ENCODE peak calls at places on chromosomes 16 and 17, in five cellular contexts. W is activated CD4-positive, alpha-beta T cell treated with anti-CD3 and anti-CD28 coated beads, Interleukin-2, amount 50 U/mL, for 1 hour; M is stimulated activated CD4-positive, alpha-beta T cell treated with anti-CD3 and anti-CD28 coated beads, Interleukin-1b, Interleukin-23, amount 100 ng/mL, for 1 hour; E is CD8-positive, alpha-beta T cell; F is psoas muscle. R is an unnamed sample.

GRCh38 chr16:305916-306315 is 23.0 kb downstream of the PDIA2 start:
- DNase-seq in W (no peak), F (no peak), E (no peak), M (no peak), R (no peak)

GRCh38 chr17:7021993-7022778 is 664 bp upstream of the BCL6B start:
- DNase-seq in M (peak), E (peak), F (peak), W (peak), R (peak)

GRCh38 chr17:62109924-62110323 is 44.8 kb upstream of the MED13 start:
- DNase-seq in F (no peak), W (no peak), E (no peak), M (no peak), R (no peak)

GRCh38 chr17:47978324-47978723 is 7.4 kb downstream of the CDK5RAP3 start:
- DNase-seq in E (peak), W (peak), F (peak), M (no peak), R (peak)

GRCh38 chr16:86827521-86827920 is 249.2 kb downstream of the FOXL1 start:
- DNase-seq in E (no peak), F (no peak), M (no peak), W (no peak), R (no peak)

GRCh38 chr16:12868169-12868568 is 33.2 kb upstream of the SHISA9 start:
- DNase-seq in W (no peak), M (no peak), E (no peak), F (no peak), R (no peak)

GRCh38 chr16:49020436-49020835 is 261.2 kb downstream of the CBLN1 start:
- DNase-seq in F (no peak), E (no peak), M (no peak), W (no peak), R (no peak)

GRCh38 chr17:65553009-65553645 is 8.3 kb downstream of the AXIN2 start:
- DNase-seq in M (no peak), F (no peak), W (no peak), E (no peak), R (no peak)

GRCh38 chr17:3575506-3575905 is 17.9 kb upstream of the TRPV3 start:
- DNase-seq in M (no peak), W (no peak), F (no peak), E (no peak), R (no peak)

GRCh38 chr17:37796081-37796480 is 51.2 kb upstream of the HNF1B start:
- DNase-seq in M (no peak), F (no peak), W (no peak), E (no peak), R (no peak)

GRCh38 chr17:14098246-14098645 is 28.9 kb downstream of the COX10 start:
- DNase-seq in F (no peak), W (no peak), M (no peak), E (no peak), R (no peak)

GRCh38 chr17:52524238-52524637 is 365.7 kb upstream of the CA10 start:
- DNase-seq in M (no peak), E (no peak), F (no peak), W (no peak), R (no peak)

GRCh38 chr16:84836234-84836647 is 16.5 kb downstream of the CRISPLD2 start:
- DNase-seq in M (no peak), E (no peak), W (no peak), F (peak), R (peak)

GRCh38 chr17:41895617-41896016 is 23.1 kb downstream of the ACLY start:
- DNase-seq in F (peak), W (no peak), E (no peak), M (no peak), R (no peak)

GRCh38 chr16:72191551-72191950 is 19.6 kb upstream of the PMFBP1 start:
- DNase-seq in E (no peak), F (no peak), M (no peak), W (no peak), R (no peak)

GRCh38 chr16:14399397-14400284 is 230.4 kb downstream of the PARN start:
- DNase-seq in W (no peak), F (peak), E (no peak), M (no peak), R (peak)

GRCh38 chr17:16282522-16282921 is 65.5 kb downstream of the PIGL start:
- DNase-seq in W (no peak), E (no peak), F (no peak), M (no peak), R (no peak)

GRCh38 chr17:78890111-78890897 is 12.7 kb downstream of the CEP295NL start:
- DNase-seq in E (peak), F (peak), M (no peak), W (peak), R (peak)

GRCh38 chr16:31344712-31345111 is 10.3 kb upstream of the ITGAX start:
- DNase-seq in F (no peak), E (no peak), M (no peak), W (no peak), R (no peak)

GRCh38 chr17:63932008-63932561 is at the start of gene CD79B:
- DNase-seq in M (no peak), F (no peak), E (no peak), W (peak), R (no peak)

GRCh38 chr16:50864386-50864785 is 122.5 kb downstream of the CYLD start:
- DNase-seq in M (no peak), W (no peak), F (no peak), E (no peak), R (no peak)

GRCh38 chr17:5381542-5381941 is 37.9 kb downstream of the NUP88 start:
- DNase-seq in E (no peak), F (no peak), M (no peak), W (no peak), R (no peak)

GRCh38 chr17:73191443-73192218 is 1.2 kb upstream of the COG1 start:
- DNase-seq in M (peak), E (peak), W (peak), F (peak), R (peak)

GRCh38 chr16:4323845-4324478 is 8.1 kb downstream of the GLIS2 start:
- DNase-seq in F (peak), W (no peak), E (no peak), M (no peak), R (peak)

GRCh38 chr17:81806461-81807209 is 2.7 kb downstream of the GCGR start:
- DNase-seq in F (no peak), E (no peak), W (no peak), M (no peak), R (no peak)

GRCh38 chr16:85425061-85425662 is 188.0 kb upstream of the GSE1 start:
- DNase-seq in F (no peak), E (no peak), M (no peak), W (no peak), R (no peak)

GRCh38 chr16:25026621-25027020 is 11.5 kb upstream of the ARHGAP17 start:
- DNase-seq in M (no peak), W (no peak), F (no peak), E (no peak), R (no peak)

GRCh38 chr17:83031321-83031945 is 48.0 kb upstream of the METRNL start:
- DNase-seq in E (no peak), M (no peak), W (no peak), F (no peak), R (no peak)

GRCh38 chr17:77385750-77386501 is 245.2 kb downstream of the SEC14L1 start:
- DNase-seq in W (no peak), E (no peak), F (peak), M (no peak), R (no peak)

GRCh38 chr16:86975445-86975844 is 341.7 kb downstream of the C16orf95 start:
- DNase-seq in E (no peak), F (no peak), W (no peak), M (no peak), R (no peak)

GRCh38 chr16:81251871-81252270 is 13.4 kb downstream of the BCO1 start:
- DNase-seq in W (no peak), E (no peak), F (no peak), M (no peak), R (no peak)

GRCh38 chr16:23729503-23730424 is 16.7 kb upstream of the ERN2 start:
- DNase-seq in E (no peak), F (no peak), M (no peak), W (no peak), R (no peak)

GRCh38 chr17:44610871-44611270 is 45.4 kb upstream of the MEIOC start:
- DNase-seq in E (no peak), F (no peak), M (no peak), W (no peak), R (no peak)